ENCODE peak calls at places on chromosomes 1 and 21, in eight cellular contexts. E is OCI-LY7; Q is KBM-7; B is NCI-H345; J is left ventricle myocardium superior; Y is stimulated activated CD4-positive, alpha-beta T cell treated with anti-CD3 and anti-CD28 coated beads, Interleukin-1b, Interleukin-23, amount 100 ng/mL, for 24 hours; V is AG04450; P is NCI-H1436. X is an unnamed sample.

GRCh38 chr1:100188617-100189016 is 10.6 kb upstream of the LRRC39 start:
- DNase-seq in Y (no peak), V (peak; percentile 8), E (no peak), P (no peak), B (peak; percentile 43), Q (peak; percentile 74), J (no peak), X (no peak)

GRCh38 chr1:172704446-172705176 is 45.7 kb downstream of the FASLG start:
- DNase-seq in V (no peak), B (no peak), Y (no peak), P (no peak), E (no peak), Q (peak; percentile 27), J (no peak), X (no peak)

GRCh38 chr1:44826375-44827196 is 16.5 kb downstream of the PTCH2 start:
- DNase-seq in P (no peak), Q (peak; percentile 88), J (peak; percentile 80), Y (no peak), B (no peak), E (no peak), V (no peak), X (peak; percentile 79)

GRCh38 chr1:218390625-218391024 is 45.5 kb downstream of the TGFB2 start:
- DNase-seq in Y (no peak), B (peak; percentile 32), J (no peak), Q (no peak), V (no peak), P (no peak), E (no peak), X (no peak)

GRCh38 chr1:55322842-55323241 is 107.7 kb upstream of the USP24 start:
- DNase-seq in V (no peak), Y (no peak), B (no peak), P (no peak), Q (no peak), J (no peak), E (no peak), X (no peak)

GRCh38 chr1:116448785-116449385 is 75.8 kb downstream of the ATP1A1 start:
- DNase-seq in Y (no peak), V (no peak), J (no peak), Q (no peak), E (no peak), B (no peak), P (no peak), X (no peak)

GRCh38 chr21:31509108-31510017 is 150.1 kb upstream of the SOD1 start:
- DNase-seq in V (no peak), J (no peak), Y (peak; percentile 75), E (peak; percentile 64), Q (peak; percentile 35), B (peak; percentile 95), P (peak; percentile 23), X (no peak)

GRCh38 chr1:51344602-51345299 is 14.4 kb upstream of the TTC39A start:
- DNase-seq in Y (no peak), V (no peak), E (no peak), P (no peak), Q (no peak), B (no peak), J (peak; percentile 55), X (peak; percentile 75)

GRCh38 chr1:83901547-83902155 is 97.3 kb downstream of the TTLL7 start:
- DNase-seq in E (no peak), Q (no peak), V (peak; percentile 43), Y (no peak), B (peak; percentile 24), J (no peak), P (no peak), X (no peak)

GRCh38 chr1:36953061-36953460 is 81.3 kb downstream of the GRIK3 start:
- DNase-seq in B (no peak), E (no peak), P (no peak), V (no peak), Q (no peak), J (no peak), Y (no peak), X (no peak)

GRCh38 chr1:210201671-210202070 is 30.9 kb upstream of the SERTAD4 start:
- DNase-seq in P (no peak), V (peak; percentile 13), Q (no peak), J (no peak), Y (no peak), B (no peak), E (no peak), X (no peak)

GRCh38 chr1:97849350-97850339 is 71.2 kb downstream of the DPYD start:
- DNase-seq in J (no peak), P (peak; percentile 85), B (no peak), E (no peak), Q (peak; percentile 23), Y (no peak), V (peak; percentile 43), X (no peak)

GRCh38 chr1:219782311-219782710 is 146.0 kb downstream of the SLC30A10 start:
- DNase-seq in P (no peak), B (no peak), Q (no peak), Y (no peak), E (no peak), J (no peak), V (no peak), X (no peak)

GRCh38 chr1:232626452-232626851 is 3.5 kb downstream of the SIPA1L2 start:
- DNase-seq in V (peak; percentile 38), Q (no peak), J (no peak), B (no peak), P (no peak), E (no peak), Y (no peak), X (no peak)

GRCh38 chr21:21921410-21922232 is 923.4 kb downstream of the NCAM2 start:
- DNase-seq in J (no peak), Q (peak; percentile 13), V (no peak), Y (no peak), E (peak; percentile 5), P (peak; percentile 1), B (peak; percentile 33), X (no peak)

GRCh38 chr1:27348861-27349783 is 7.3 kb downstream of the SYTL1 start:
- DNase-seq in B (peak; percentile 76), P (peak; percentile 61), E (no peak), Q (no peak), Y (no peak), J (peak; percentile 52), V (no peak), X (peak; percentile 87)

GRCh38 chr1:185974367-185974766 is 240.2 kb downstream of the HMCN1 start:
- DNase-seq in E (no peak), J (no peak), B (no peak), P (no peak), Q (no peak), V (no peak), Y (no peak), X (no peak)

GRCh38 chr1:117146570-117147340 is 25.2 kb upstream of the TRIM45 start:
- DNase-seq in Y (no peak), P (no peak), B (peak; percentile 6), V (peak; percentile 81), E (no peak), J (no peak), Q (no peak), X (no peak)

GRCh38 chr1:31623365-31623764 is 5.9 kb downstream of the HCRTR1 start:
- DNase-seq in J (no peak), P (no peak), Q (no peak), Y (no peak), B (no peak), E (no peak), V (no peak), X (no peak)

GRCh38 chr1:68620575-68620974 is 123.7 kb upstream of the DEPDC1 start:
- DNase-seq in B (no peak), V (no peak), P (no peak), Y (no peak), E (peak; percentile 8), J (no peak), Q (no peak), X (no peak)

GRCh38 chr21:30227633-30228404 is 11.9 kb upstream of the CLDN8 start:
- DNase-seq in B (no peak), Q (peak; percentile 1), Y (no peak), J (no peak), P (no peak), E (no peak), V (peak; percentile 2), X (no peak)

GRCh38 chr1:9689011-9689706 is 37.6 kb downstream of the PIK3CD start:
- DNase-seq in P (peak; percentile 54), B (peak; percentile 80), J (peak; percentile 93), V (no peak), Y (peak; percentile 78), E (peak; percentile 85), Q (peak; percentile 67), X (peak; percentile 91)

GRCh38 chr1:170657275-170657853 is 6.6 kb upstream of the PRRX1 start:
- DNase-seq in J (no peak), B (peak; percentile 3), Q (no peak), E (no peak), P (no peak), Y (no peak), V (no peak), X (no peak)

GRCh38 chr1:156816561-156817328 is at the start of gene SH2D2A:
- DNase-seq in J (peak; percentile 64), Y (peak; percentile 85), Q (peak; percentile 87), P (no peak), E (peak; percentile 84), B (no peak), V (no peak), X (peak; percentile 67)

GRCh38 chr1:161763522-161764098 is 2.5 kb upstream of the ATF6 start:
- DNase-seq in J (no peak), B (peak; percentile 20), V (no peak), Q (peak; percentile 46), P (peak; percentile 1), E (peak; percentile 62), Y (no peak), X (no peak)

GRCh38 chr1:245156736-245157505 is 2.1 kb downstream of the KIF26B start:
- DNase-seq in E (no peak), P (peak; percentile 80), Y (no peak), V (no peak), Q (peak; percentile 32), J (no peak), B (peak; percentile 76), X (no peak)

GRCh38 chr1:179107706-179108629 is 26.1 kb downstream of the TOR3A start:
- DNase-seq in Y (no peak), P (no peak), B (no peak), V (no peak), E (no peak), J (no peak), Q (no peak), X (no peak)

GRCh38 chr1:228321478-228321877 is 85.2 kb downstream of the TRIM11 start:
- DNase-seq in V (no peak), P (no peak), Y (no peak), E (no peak), J (peak; percentile 20), B (no peak), Q (no peak), X (peak; percentile 32)

GRCh38 chr1:201596101-201596868 is 57.4 kb downstream of the NAV1 start:
- DNase-seq in E (no peak), Y (no peak), V (no peak), J (no peak), B (no peak), Q (no peak), P (no peak), X (no peak)

GRCh38 chr1:204130989-204131892 is 20.6 kb downstream of the ETNK2 start:
- DNase-seq in Y (no peak), E (no peak), B (no peak), J (no peak), Q (no peak), P (no peak), V (peak; percentile 43), X (no peak)

X was measured in lower lobe of right lung.